ENCODE peak calls at places on chromosome 17, in five cellular contexts. I is heart right ventricle, S is AG04450, H is GM12878, N is left lung. B is an unnamed sample.

GRCh38 chr17:43720311-43721060 is 38.1 kb downstream of the SOST start:
- DNase-seq in I (peak; percentile 85), S (no peak), H (no peak), N (peak; percentile 86), B (peak; percentile 58)

GRCh38 chr17:41785876-41786226 is 660 bp downstream of the JUP start:
- DNase-seq in I (no peak), S (no peak), H (no peak), N (peak; percentile 82), B (no peak)

GRCh38 chr17:199195-199604 is 17.8 kb upstream of the DOC2B start:
- DNase-seq in I (no peak), S (no peak), H (no peak), N (no peak), B (peak; percentile 24)

GRCh38 chr17:36933174-36934143 is 3.8 kb upstream of the LHX1 start:
- DNase-seq in I (no peak), S (no peak), H (no peak), N (no peak), B (no peak)

GRCh38 chr17:74194682-74195081 is 8.8 kb upstream of the RPL38 start:
- DNase-seq in I (no peak), S (no peak), H (no peak), N (no peak), B (no peak)

GRCh38 chr17:17924131-17924856 is 47.9 kb downstream of the TOM1L2 start:
- DNase-seq in I (no peak), S (no peak), H (no peak), N (no peak), B (peak; percentile 55)

GRCh38 chr17:31495049-31495885 is 103.8 kb downstream of the RAB11FIP4 start:
- DNase-seq in I (no peak), S (no peak), H (no peak), N (no peak), B (no peak)

GRCh38 chr17:67244621-67245072 is 349 bp downstream of the HELZ start:
- DNase-seq in I (no peak), S (no peak), H (no peak), N (peak; percentile 37), B (no peak)

GRCh38 chr17:41492771-41493170 is 3.1 kb upstream of the KRT36 start:
- DNase-seq in I (peak; percentile 27), S (no peak), H (no peak), N (no peak), B (peak; percentile 58)

GRCh38 chr17:56774650-56775049 is 59.1 kb downstream of the C17orf67 start:
- DNase-seq in I (no peak), S (no peak), H (no peak), N (no peak), B (no peak)

GRCh38 chr17:57916925-57917858 is 38.0 kb downstream of the CUEDC1 start:
- DNase-seq in I (peak; percentile 59), S (no peak), H (no peak), N (peak; percentile 68), B (no peak)

GRCh38 chr17:50661795-50662391 is 27.2 kb downstream of the ABCC3 start:
- DNase-seq in I (no peak), S (peak; percentile 64), H (no peak), N (peak; percentile 79), B (peak; percentile 77)

GRCh38 chr17:78878871-78879270 is 24.1 kb downstream of the CEP295NL start:
- DNase-seq in I (no peak), S (no peak), H (no peak), N (no peak), B (no peak)

GRCh38 chr17:6454495-6455320 is 10.5 kb downstream of the PIMREG start:
- DNase-seq in I (no peak), S (no peak), H (no peak), N (no peak), B (no peak)

GRCh38 chr17:2081564-2081963 is 26.7 kb downstream of the HIC1 start:
- DNase-seq in I (no peak), S (no peak), H (no peak), N (no peak), B (peak; percentile 56)

GRCh38 chr17:57986841-57987581 is 1.0 kb downstream of the VEZF1 start:
- DNase-seq in I (peak; percentile 58), S (peak; percentile 66), H (no peak), N (peak; percentile 59), B (peak; percentile 86)

GRCh38 chr17:35171834-35172233 is 22.4 kb downstream of the SLC35G3 start:
- DNase-seq in I (no peak), S (no peak), H (no peak), N (no peak), B (no peak)

GRCh38 chr17:28828294-28829040 is 14.1 kb downstream of the FAM222B start:
- DNase-seq in I (no peak), S (no peak), H (no peak), N (peak; percentile 17), B (peak; percentile 65)

GRCh38 chr17:29342148-29342765 is 47.9 kb upstream of the TAOK1 start:
- DNase-seq in I (no peak), S (no peak), H (no peak), N (no peak), B (no peak)

GRCh38 chr17:80101946-80102706 is 745 bp downstream of the GAA start:
- DNase-seq in I (no peak), S (no peak), H (no peak), N (peak; percentile 42), B (peak; percentile 54)

GRCh38 chr17:5557485-5557884 is 26.8 kb downstream of the NLRP1 start:
- DNase-seq in I (no peak), S (peak; percentile 7), H (no peak), N (no peak), B (peak; percentile 22)

GRCh38 chr17:45247429-45248131 is 14.3 kb downstream of the SPATA32 start:
- DNase-seq in I (peak; percentile 83), S (peak; percentile 51), H (peak; percentile 78), N (peak; percentile 96), B (peak; percentile 69)

GRCh38 chr17:31248986-31249385 is 48.1 kb downstream of the OMG start:
- DNase-seq in I (no peak), S (peak; percentile 21), H (no peak), N (no peak), B (peak; percentile 70)

GRCh38 chr17:29133146-29133713 is 47.0 kb downstream of the MYO18A start:
- DNase-seq in I (peak; percentile 74), S (no peak), H (no peak), N (no peak), B (peak; percentile 71)

GRCh38 chr17:30477758-30478115 is 529 bp downstream of the GOSR1 start:
- DNase-seq in I (no peak), S (no peak), H (no peak), N (no peak), B (no peak)

GRCh38 chr17:17067277-17067676 is 25.0 kb downstream of the MPRIP start:
- DNase-seq in I (no peak), S (no peak), H (no peak), N (peak; percentile 4), B (peak; percentile 29)

GRCh38 chr17:19720210-19720475 is 3.8 kb upstream of the SLC47A2 start:
- DNase-seq in I (no peak), S (no peak), H (no peak), N (peak; percentile 25), B (no peak)

GRCh38 chr17:51677875-51678274 is 417.5 kb downstream of the UTP18 start:
- DNase-seq in I (no peak), S (no peak), H (no peak), N (no peak), B (no peak)

GRCh38 chr17:17041018-17041521 is 1.2 kb upstream of the MPRIP start:
- DNase-seq in I (peak; percentile 55), S (no peak), H (no peak), N (peak; percentile 22), B (no peak)

GRCh38 chr17:17379197-17379991 is 76.2 kb downstream of the NT5M start:
- DNase-seq in I (no peak), S (no peak), H (no peak), N (no peak), B (no peak)

GRCh38 chr17:53227514-53227913 is 595.2 kb upstream of the KIF2B start:
- DNase-seq in I (no peak), S (no peak), H (no peak), N (no peak), B (no peak)

GRCh38 chr17:27807567-27808470 is 7.5 kb upstream of the NOS2 start:
- DNase-seq in I (peak; percentile 14), S (no peak), H (peak; percentile 83), N (no peak), B (no peak)

GRCh38 chr17:65987988-65988387 is 203.9 kb downstream of the CEP112 start:
- DNase-seq in I (no peak), S (peak; percentile 7), H (peak; percentile 5), N (no peak), B (peak; percentile 39)

GRCh38 chr17:19448341-19449268 is 37.6 kb downstream of the RNF112 start:
- DNase-seq in I (no peak), S (peak; percentile 97), H (no peak), N (no peak), B (peak; percentile 94)

GRCh38 chr17:22703204-22703603 is 1010.9 kb downstream of the KCNJ18 start:
- DNase-seq in I (no peak), S (no peak), H (no peak), N (no peak), B (no peak)

GRCh38 chr17:60630352-60630751 is 30.4 kb downstream of the PPM1D start:
- DNase-seq in I (peak; percentile 27), S (no peak), H (no peak), N (no peak), B (peak; percentile 20)

GRCh38 chr17:64507418-64507766 is 615 bp downstream of the CEP95 start:
- DNase-seq in I (peak; percentile 18), S (no peak), H (no peak), N (no peak), B (peak; percentile 77)

GRCh38 chr17:45783593-45784292 is 377 bp upstream of the CRHR1 start:
- DNase-seq in I (peak; percentile 17), S (no peak), H (no peak), N (no peak), B (no peak)

GRCh38 chr17:75632863-75633483 is at the start of gene SMIM5:
- DNase-seq in I (peak; percentile 86), S (peak; percentile 62), H (no peak), N (peak; percentile 87), B (peak; percentile 92)
- H3K4me3 ChIP-seq in I (peak within 1 kb of the TSS; percentile 25), S (no peak within 1 kb of the TSS), H (no peak within 1 kb of the TSS), N (no peak within 1 kb of the TSS), B (no peak within 1 kb of the TSS)

GRCh38 chr17:48228720-48229119 is 121.2 kb downstream of the SNX11 start:
- DNase-seq in I (no peak), S (no peak), H (no peak), N (no peak), B (no peak)
- TF ChIP-seq CTCF in I (no peak), S (no peak), H (no peak), N (no peak), B (no peak)

DNA sequence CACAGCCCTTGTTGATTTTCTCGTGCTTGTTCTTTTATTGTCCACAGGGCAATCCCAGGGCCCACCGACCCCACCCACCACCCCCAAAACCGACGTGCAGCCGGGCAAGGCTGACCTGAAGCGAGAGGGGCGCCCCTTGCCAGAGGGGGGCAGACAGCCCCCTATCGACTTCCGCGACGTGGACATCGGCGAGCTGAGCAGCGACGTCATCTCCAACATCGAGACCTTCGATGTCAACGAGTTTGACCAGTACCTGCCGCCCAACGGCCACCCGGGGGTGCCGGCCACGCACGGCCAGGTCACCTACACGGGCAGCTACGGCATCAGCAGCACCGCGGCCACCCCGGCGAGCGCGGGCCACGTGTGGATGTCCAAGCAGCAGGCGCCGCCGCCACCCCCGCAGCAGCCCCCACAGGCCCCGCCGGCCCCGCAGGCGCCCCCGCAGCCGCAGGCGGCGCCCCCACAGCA is 2.7 kb downstream of the SOX9 start:
- DNase-seq in I (no peak), S (no peak), H (no peak), N (no peak), B (peak; percentile 7)
- H3K4me3 ChIP-seq in I (peak overlapping the region; percentile 75), S (peak overlapping the region; percentile 94), H (peak overlapping the region; percentile 84), N (no peak overlapping the region), B (peak overlapping the region; percentile 94)

GRCh38 chr17:77867308-77867781 is 91.2 kb upstream of the TNRC6C start:
- DNase-seq in I (no peak), S (no peak), H (no peak), N (peak; percentile 33), B (no peak)
- TF ChIP-seq CTCF in I (no peak), S (no peak), H (no peak), N (no peak), B (no peak)

B was measured in astrocyte of the spinal cord.